ENCODE peak calls at places on chromosome 7, in four cellular contexts. H is mesendoderm, U is IMR-90, V is left lung. L is an unnamed sample. For H3K27me3, the result is how much of the 10 kb centered on the place peaks cover.

GRCh38 chr7:138008046-138008587 is 6.2 kb upstream of the CREB3L2 start:
- DNase-seq in U (no peak), H (no peak), V (no peak), L (no peak)

GRCh38 chr7:81248420-81248819 is 329.6 kb upstream of the SEMA3C start:
- DNase-seq in V (no peak), U (no peak), H (no peak), L (no peak)

GRCh38 chr7:117395743-117396142 is 31.6 kb downstream of the ASZ1 start:
- DNase-seq in H (no peak), V (no peak), U (peak), L (no peak)

GRCh38 chr7:55517191-55517633 is 55.1 kb downstream of the VOPP1 start:
- DNase-seq in H (no peak), U (peak), V (no peak), L (no peak)

GRCh38 chr7:74479066-74479781 is 25.5 kb downstream of the GTF2IRD1 start:
- DNase-seq in H (no peak), V (peak), U (peak), L (peak)

GRCh38 chr7:20532841-20533240 is 82.6 kb upstream of the ABCB5 start:
- DNase-seq in V (no peak), U (no peak), H (no peak), L (no peak)

GRCh38 chr7:41045556-41046123 is 657.2 kb downstream of the INHBA start:
- DNase-seq in V (peak), U (no peak), H (peak), L (peak)

GRCh38 chr7:69800495-69800894 is 202.2 kb downstream of the AUTS2 start:
- DNase-seq in U (no peak), V (no peak), H (peak), L (no peak)

GRCh38 chr7:49660170-49660783 is 113.2 kb upstream of the VWC2 start:
- DNase-seq in H (no peak), V (no peak), U (no peak), L (no peak)

GRCh38 chr7:105016083-105017075 is 2.4 kb downstream of the KMT2E start:
- DNase-seq in U (peak), H (peak), V (no peak), L (no peak)

GRCh38 chr7:41659539-41659938 is 43.4 kb downstream of the INHBA start:
- DNase-seq in H (no peak), U (no peak), V (no peak), L (no peak)

GRCh38 chr7:148472406-148472805 is 118.2 kb upstream of the C7orf33 start:
- DNase-seq in V (no peak), U (no peak), H (no peak), L (no peak)

GRCh38 chr7:132272763-132273371 is 303.4 kb downstream of the PLXNA4 start:
- DNase-seq in V (no peak), H (no peak), U (no peak), L (no peak)
- H3K4me3 ChIP-seq in V (no peak), H (no peak), U (no peak), L (no peak)

GRCh38 chr7:101168412-101169049 is 3.2 kb upstream of the VGF start:
- DNase-seq in V (peak), H (peak), U (no peak), L (peak)
- H3K27me3 ChIP-seq in V (half or more), H (under half), U (half or more), L (half or more)

GRCh38 chr7:90224204-90224603 is 12.7 kb downstream of the STEAP2 start:
- DNase-seq in U (no peak), V (no peak), H (peak), L (no peak)

GRCh38 chr7:90222390-90222789 is 10.8 kb downstream of the STEAP2 start:
- DNase-seq in V (no peak), H (no peak), U (no peak), L (no peak)

GRCh38 chr7:90225181-90225580 is 13.6 kb downstream of the STEAP2 start:
- DNase-seq in H (no peak), U (no peak), V (no peak), L (no peak)

GRCh38 chr7:90225601-90226000 is 14.1 kb downstream of the STEAP2 start:
- DNase-seq in H (no peak), V (no peak), U (no peak), L (no peak)

GRCh38 chr7:90222811-90223725 is 11.5 kb downstream of the STEAP2 start:
- DNase-seq in V (no peak), H (no peak), U (peak), L (no peak)
- H3K4me3 ChIP-seq in V (no peak), H (no peak), U (no peak), L (no peak)

GRCh38 chr7:158570449-158571170 is 17.0 kb downstream of the PTPRN2 start:
- DNase-seq in H (no peak), U (no peak), V (no peak), L (peak)
- H3K27me3 ChIP-seq in H (under half), U (under half), V (under half), L (under half)